ENCODE peak calls at places on chromosomes 16 and 17, in four cellular contexts. U, A, N and T are unnamed samples.

GRCh38 chr17:4565209-4566141 is 5.1 kb upstream of the GGT6 start:
- DNase-seq in U (peak; percentile 76), A (peak; percentile 91), N (peak; percentile 20), T (peak; percentile 96)

GRCh38 chr16:64136314-64136713 is 985.5 kb downstream of the CDH11 start:
- DNase-seq in U (no peak), A (no peak), N (no peak), T (no peak)

GRCh38 chr16:3246002-3246401 is 10.4 kb downstream of the MEFV start:
- DNase-seq in U (no peak), A (no peak), N (no peak), T (peak; percentile 30)

GRCh38 chr17:74994440-74994839 is 7.0 kb downstream of the CDR2L start:
- DNase-seq in U (peak; percentile 65), A (no peak), N (no peak), T (no peak)

GRCh38 chr16:52538511-52538910 is 8.4 kb downstream of the TOX3 start:
- DNase-seq in U (no peak), A (no peak), N (no peak), T (no peak)

GRCh38 chr16:71552698-71553503 is 24.0 kb downstream of the TAT start:
- DNase-seq in U (no peak), A (peak; percentile 3), N (no peak), T (peak; percentile 34)

GRCh38 chr17:77619326-77619725 is 339.2 kb upstream of the TNRC6C start:
- DNase-seq in U (no peak), A (no peak), N (no peak), T (no peak)

GRCh38 chr17:16428098-16428882 is 12.9 kb downstream of the TRPV2 start:
- DNase-seq in U (peak; percentile 73), A (peak; percentile 13), N (peak; percentile 53), T (peak; percentile 94)

GRCh38 chr16:85418978-85419491 is 194.1 kb upstream of the GSE1 start:
- DNase-seq in U (no peak), A (peak; percentile 95), N (no peak), T (peak; percentile 80)

GRCh38 chr16:10923146-10923649 is 19.1 kb downstream of the DEXI start:
- DNase-seq in U (no peak), A (no peak), N (no peak), T (no peak)

GRCh38 chr17:61478790-61479492 is 26.7 kb downstream of the TBX4 start:
- DNase-seq in U (no peak), A (no peak), N (no peak), T (no peak)

GRCh38 chr17:42194133-42194899 is at the start of gene GHDC:
- DNase-seq in U (peak; percentile 83), A (no peak), N (peak; percentile 64), T (peak; percentile 94)

GRCh38 chr17:6458416-6458950 is 14.2 kb downstream of the PIMREG start:
- DNase-seq in U (no peak), A (no peak), N (no peak), T (no peak)

GRCh38 chr16:49776085-49776501 is 79.8 kb downstream of the ZNF423 start:
- DNase-seq in U (no peak), A (no peak), N (no peak), T (no peak)

GRCh38 chr16:79599837-79600635 is 501 bp downstream of the MAF start:
- DNase-seq in U (peak; percentile 6), A (peak; percentile 83), N (no peak), T (peak; percentile 27)

GRCh38 chr17:79981661-79982101 is 54.0 kb downstream of the TBC1D16 start:
- DNase-seq in U (no peak), A (no peak), N (no peak), T (no peak)

GRCh38 chr17:2212328-2212981 is 91.1 kb downstream of the SMG6 start:
- DNase-seq in U (peak; percentile 88), A (no peak), N (no peak), T (no peak)

GRCh38 chr17:31672161-31672819 is 186.8 kb downstream of the COPRS start:
- DNase-seq in U (no peak), A (peak; percentile 47), N (no peak), T (no peak)

GRCh38 chr17:48048321-48049140 is at the start of gene NFE2L1:
- DNase-seq in U (peak; percentile 94), A (no peak), N (no peak), T (peak; percentile 87)

GRCh38 chr17:72632026-72632684 is 460.3 kb downstream of the SLC39A11 start:
- DNase-seq in U (no peak), A (peak; percentile 16), N (no peak), T (no peak)

GRCh38 chr17:43701318-43701743 is 39.6 kb upstream of the MEOX1 start:
- DNase-seq in U (peak; percentile 78), A (no peak), N (no peak), T (no peak)

GRCh38 chr17:19769946-19770652 is 22.0 kb upstream of the ALDH3A1 start:
- DNase-seq in U (peak; percentile 96), A (no peak), N (no peak), T (no peak)

GRCh38 chr17:76500074-76500744 is 1.0 kb downstream of the RHBDF2 start:
- DNase-seq in U (no peak), A (no peak), N (no peak), T (peak; percentile 82)

GRCh38 chr16:31869511-31870201 is 4.0 kb upstream of the ZNF267 start:
- DNase-seq in U (peak; percentile 86), A (peak; percentile 2), N (no peak), T (no peak)

GRCh38 chr16:16861546-16861945 is 482.6 kb downstream of the NPIPA7 start:
- DNase-seq in U (peak; percentile 45), A (peak; percentile 77), N (peak; percentile 23), T (peak; percentile 77)

GRCh38 chr17:933168-934083 is 46.1 kb downstream of the NXN start:
- DNase-seq in U (peak; percentile 96), A (no peak), N (no peak), T (no peak)

GRCh38 chr17:69375229-69375628 is 39.3 kb upstream of the MAP2K6 start:
- DNase-seq in U (no peak), A (no peak), N (no peak), T (no peak)

GRCh38 chr16:11359370-11359769 is 14.1 kb downstream of the RMI2 start:
- DNase-seq in U (peak; percentile 95), A (no peak), N (no peak), T (no peak)

GRCh38 chr16:85970712-85971220 is 71.8 kb downstream of the IRF8 start:
- DNase-seq in U (peak; percentile 55), A (no peak), N (no peak), T (no peak)

GRCh38 chr16:53984936-53985335 is 281.0 kb downstream of the FTO start:
- DNase-seq in U (no peak), A (no peak), N (no peak), T (no peak)

GRCh38 chr17:42881768-42882565 is 18.6 kb upstream of the G6PC1 start:
- DNase-seq in U (no peak), A (no peak), N (no peak), T (no peak)

GRCh38 chr17:29096094-29096493 is 53.2 kb downstream of the PIPOX start:
- DNase-seq in U (no peak), A (no peak), N (no peak), T (peak; percentile 81)

GRCh38 chr17:61409301-61410099 is 9.9 kb downstream of the TBX2 start:
- DNase-seq in U (peak; percentile 71), A (peak; percentile 68), N (no peak), T (peak; percentile 72)

GRCh38 chr16:56787185-56787584 is 57.3 kb downstream of the NUP93 start:
- DNase-seq in U (no peak), A (peak; percentile 13), N (no peak), T (no peak)

GRCh38 chr17:61150686-61151299 is 248.8 kb upstream of the TBX2 start:
- DNase-seq in U (no peak), A (no peak), N (no peak), T (no peak)

GRCh38 chr17:50177983-50178834 is 12.4 kb downstream of the SGCA start:
- DNase-seq in U (peak; percentile 99), A (peak; percentile 57), N (peak; percentile 26), T (peak; percentile 83)

GRCh38 chr17:42179911-42180410 is 981 bp downstream of the KCNH4 start:
- DNase-seq in U (peak; percentile 60), A (peak; percentile 14), N (no peak), T (peak; percentile 50)